ENCODE peak calls at places on chromosomes 11 and 22, in ten cellular contexts. G is testis; U is coronary artery; S is endothelial cell of umbilical vein; A is left ventricle myocardium inferior; N is GM23248; F is pancreas; M is CD4-positive, CD25-positive, alpha-beta regulatory T cell; W is CD8-positive, alpha-beta memory T cell; P is naive thymus-derived CD4-positive, alpha-beta T cell. Y is an unnamed sample.
A peak's percentile ranks its signal among the peaks of the same experiment; 100 is the strongest.

GRCh38 chr11:130001491-130002351 is 914 bp downstream of the PRDM10 start:
- DNase-seq in P (no peak), A (peak; percentile 27), F (peak; percentile 85), W (peak; percentile 31), N (peak; percentile 78), M (no peak), U (peak; percentile 76), G (peak; percentile 56), S (peak; percentile 52), Y (peak; percentile 47)

GRCh38 chr11:109309153-109309552 is 112.8 kb upstream of the C11orf87 start:
- DNase-seq in U (no peak), F (no peak), N (peak; percentile 20), M (no peak), G (no peak), A (no peak), P (no peak), S (no peak), W (no peak), Y (no peak)

GRCh38 chr11:30370164-30370563 is 47.3 kb downstream of the ARL14EP start:
- DNase-seq in A (no peak), S (no peak), F (no peak), W (no peak), P (no peak), M (no peak), G (no peak), N (no peak), U (no peak), Y (no peak)

GRCh38 chr11:70471254-70471653 is 72.9 kb downstream of the CTTN start:
- DNase-seq in P (no peak), F (no peak), G (no peak), M (no peak), W (no peak), N (peak; percentile 29), S (peak; percentile 35), A (no peak), U (no peak), Y (no peak)

GRCh38 chr22:41367039-41367679 is 14.6 kb upstream of the TEF start:
- DNase-seq in N (peak; percentile 93), F (peak; percentile 100), M (no peak), U (peak; percentile 97), P (peak; percentile 31), G (peak; percentile 96), S (peak; percentile 96), W (no peak), A (peak; percentile 98), Y (peak; percentile 93)

GRCh38 chr22:39303358-39303757 is 16.1 kb downstream of the RPL3 start:
- DNase-seq in F (no peak), W (no peak), P (no peak), A (no peak), U (no peak), S (no peak), N (no peak), M (no peak), G (no peak), Y (no peak)

GRCh38 chr11:69977951-69978350 is 100.2 kb upstream of the ANO1 start:
- DNase-seq in M (no peak), S (no peak), G (no peak), N (no peak), F (no peak), A (no peak), P (no peak), W (no peak), U (no peak), Y (no peak)

GRCh38 chr11:124656759-124657627 is 16.5 kb downstream of the SIAE start:
- DNase-seq in F (no peak), M (no peak), A (no peak), G (no peak), P (no peak), U (no peak), W (no peak), S (no peak), N (peak; percentile 17), Y (no peak)

GRCh38 chr22:40853961-40854360 is 2.5 kb downstream of the ST13 start:
- DNase-seq in S (peak; percentile 2), U (no peak), P (no peak), A (no peak), G (peak; percentile 37), W (no peak), F (no peak), N (peak; percentile 48), M (no peak), Y (no peak)

GRCh38 chr11:47979378-47980092 is 824 bp upstream of the PTPRJ start:
- DNase-seq in W (no peak), S (peak; percentile 12), A (no peak), F (no peak), G (no peak), U (no peak), N (no peak), P (no peak), M (no peak), Y (no peak)

GRCh38 chr11:29166306-29166705 is 850.5 kb downstream of the KCNA4 start:
- DNase-seq in W (no peak), M (no peak), F (no peak), S (no peak), U (no peak), P (no peak), G (no peak), A (no peak), N (no peak), Y (no peak)

GRCh38 chr22:34096770-34097169 is 176.5 kb upstream of the LARGE1 start:
- DNase-seq in G (no peak), W (no peak), U (no peak), F (no peak), A (no peak), M (no peak), N (no peak), S (no peak), P (no peak), Y (no peak)

GRCh38 chr22:39135092-39135896 is 17.2 kb downstream of the CBX7 start:
- DNase-seq in A (peak; percentile 56), W (peak; percentile 34), M (no peak), F (peak; percentile 73), G (no peak), P (no peak), S (peak; percentile 39), N (peak; percentile 45), U (no peak), Y (no peak)

GRCh38 chr11:15893080-15893492 is 463.3 kb downstream of the SOX6 start:
- DNase-seq in W (no peak), S (peak; percentile 64), M (no peak), N (no peak), U (no peak), G (no peak), F (no peak), A (no peak), P (no peak), Y (no peak)

GRCh38 chr11:130262424-130262823 is 52.3 kb downstream of the ZBTB44 start:
- DNase-seq in F (no peak), U (no peak), W (no peak), G (no peak), P (no peak), N (no peak), M (no peak), S (no peak), A (no peak), Y (no peak)

GRCh38 chr22:47558828-47559700 is 796.6 kb downstream of the TBC1D22A start:
- DNase-seq in G (no peak), F (no peak), U (no peak), A (no peak), S (no peak), N (no peak), P (no peak), M (no peak), W (no peak), Y (no peak)

GRCh38 chr22:37229805-37230672 is 14.0 kb downstream of the RAC2 start:
- DNase-seq in G (no peak), M (peak; percentile 86), A (peak; percentile 46), S (no peak), N (peak; percentile 90), P (peak; percentile 60), F (no peak), W (peak; percentile 90), U (no peak), Y (peak; percentile 66)

GRCh38 chr11:104858882-104859735 is 39.2 kb downstream of the CASP12 start:
- DNase-seq in W (no peak), G (no peak), U (no peak), A (no peak), M (no peak), F (no peak), S (no peak), N (no peak), P (no peak), Y (peak; percentile 28)

GRCh38 chr11:96741068-96741467 is 351.3 kb downstream of the JRKL start:
- DNase-seq in P (no peak), G (no peak), N (peak; percentile 61), S (no peak), U (no peak), M (no peak), W (no peak), A (no peak), F (no peak), Y (no peak)

DNA sequence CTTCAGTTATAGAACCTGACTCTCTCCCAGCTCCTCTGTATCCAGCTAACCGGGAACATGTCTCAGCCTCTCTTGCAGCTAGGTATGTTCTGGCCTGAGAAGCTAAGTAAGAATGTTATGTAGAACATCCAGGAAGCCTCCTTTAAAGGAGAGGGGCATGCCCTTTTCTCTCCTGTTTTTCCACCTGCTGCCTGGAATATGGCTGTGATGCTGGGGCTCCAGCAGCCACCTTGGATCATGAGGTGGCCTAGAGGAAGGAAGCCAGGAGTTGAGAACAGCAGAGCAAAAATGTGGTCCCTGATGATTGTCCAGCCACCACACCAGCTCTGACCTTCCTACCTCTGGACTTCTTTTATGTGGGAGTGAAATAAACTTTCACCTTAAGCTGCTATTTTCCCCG is 117.6 kb downstream of the MPPED1 start:
- DNase-seq in A (no peak), S (no peak), U (no peak), M (no peak), G (no peak), F (no peak), N (no peak), P (no peak), W (no peak), Y (no peak)
- H3K27ac ChIP-seq in A (no peak overlapping the region), S (no peak overlapping the region), U (no peak overlapping the region), M (no peak overlapping the region), G (no peak overlapping the region), F (no peak overlapping the region), N (no peak overlapping the region), P (no peak overlapping the region), W (no peak overlapping the region), Y (no peak overlapping the region)

GRCh38 chr11:34315006-34315793 is 42.6 kb downstream of the ABTB2 start:
- DNase-seq in N (peak; percentile 13), F (no peak), S (no peak), G (no peak), U (no peak), W (no peak), A (no peak), M (no peak), P (no peak), Y (no peak)
- H3K27ac ChIP-seq in N (no peak overlapping the region), F (no peak overlapping the region), S (no peak overlapping the region), G (no peak overlapping the region), U (no peak overlapping the region), W (no peak overlapping the region), A (no peak overlapping the region), M (no peak overlapping the region), P (no peak overlapping the region), Y (no peak overlapping the region)

GRCh38 chr11:123483465-123483864 is 53.4 kb downstream of the GRAMD1B start:
- DNase-seq in S (no peak), F (no peak), M (no peak), P (no peak), G (no peak), N (no peak), A (no peak), U (no peak), W (no peak), Y (no peak)
- H3K27ac ChIP-seq in S (no peak overlapping the region), F (no peak overlapping the region), M (no peak overlapping the region), P (no peak overlapping the region), G (no peak overlapping the region), N (no peak overlapping the region), A (no peak overlapping the region), U (no peak overlapping the region), W (no peak overlapping the region), Y (no peak overlapping the region)

GRCh38 chr11:66314561-66315497 is 2.0 kb downstream of the CD248 start:
- DNase-seq in S (no peak), U (no peak), G (no peak), P (no peak), A (no peak), M (no peak), F (peak; percentile 67), W (no peak), N (peak; percentile 26), Y (no peak)
- H3K27ac ChIP-seq in S (no peak overlapping the region), U (peak overlapping the region; percentile 87), G (peak overlapping the region; percentile 40), P (peak overlapping the region; percentile 99), A (peak overlapping the region; percentile 92), M (peak overlapping the region; percentile 5), F (no peak overlapping the region), W (no peak overlapping the region), N (peak overlapping the region; percentile 94), Y (peak overlapping the region; percentile 91)

Y was measured in small intestine.